ENCODE peak calls at places on chromosomes 4 and X, in seven cellular contexts. One of them, this sample, is unnamed.

GRCh38 chr4:177185151-177185550 is 124.5 kb upstream of the NEIL3 start:
- DNase-seq in CD4-positive, alpha-beta memory T cell: no peak
- DNase-seq in B cell: no peak
- DNase-seq in D341Med: no peak
- DNase-seq in ELR: no peak
- DNase-seq in NAMALWA: no peak
- DNase-seq in stimulated activated CD4-positive, alpha-beta T cell treated with anti-CD3 and anti-CD28 coated beads, Interleukin-2, amount 100 ng/mL, for 24 hours: no peak
- DNase-seq in this sample: no peak

GRCh38 chrX:152905081-152905420 is 7.2 kb downstream of the ZNF185 start:
- DNase-seq in B cell: no peak
- DNase-seq in CD4-positive, alpha-beta memory T cell: no peak
- DNase-seq in stimulated activated CD4-positive, alpha-beta T cell treated with anti-CD3 and anti-CD28 coated beads, Interleukin-2, amount 100 ng/mL, for 24 hours: no peak
- DNase-seq in ELR: no peak
- DNase-seq in D341Med: no peak
- DNase-seq in NAMALWA: no peak
- DNase-seq in this sample: no peak

GRCh38 chrX:43557792-43558191 is 98.3 kb upstream of the MAOA start:
- DNase-seq in CD4-positive, alpha-beta memory T cell: peak
- DNase-seq in D341Med: peak
- DNase-seq in B cell: peak
- DNase-seq in NAMALWA: peak
- DNase-seq in stimulated activated CD4-positive, alpha-beta T cell treated with anti-CD3 and anti-CD28 coated beads, Interleukin-2, amount 100 ng/mL, for 24 hours: peak
- DNase-seq in ELR: peak
- DNase-seq in this sample: peak

GRCh38 chr4:121030711-121031110 is 41.6 kb downstream of the NDNF start:
- DNase-seq in NAMALWA: no peak
- DNase-seq in D341Med: no peak
- DNase-seq in ELR: no peak
- DNase-seq in stimulated activated CD4-positive, alpha-beta T cell treated with anti-CD3 and anti-CD28 coated beads, Interleukin-2, amount 100 ng/mL, for 24 hours: no peak
- DNase-seq in B cell: no peak
- DNase-seq in CD4-positive, alpha-beta memory T cell: no peak
- DNase-seq in this sample: no peak

GRCh38 chrX:148024425-148025148 is 43.5 kb downstream of the FMR1NB start:
- DNase-seq in D341Med: no peak
- DNase-seq in NAMALWA: peak
- DNase-seq in B cell: peak
- DNase-seq in stimulated activated CD4-positive, alpha-beta T cell treated with anti-CD3 and anti-CD28 coated beads, Interleukin-2, amount 100 ng/mL, for 24 hours: no peak
- DNase-seq in ELR: no peak
- DNase-seq in CD4-positive, alpha-beta memory T cell: no peak
- DNase-seq in this sample: no peak

GRCh38 chr4:71026086-71026485 is 32.6 kb downstream of the DCK start:
- DNase-seq in NAMALWA: no peak
- DNase-seq in ELR: peak
- DNase-seq in B cell: no peak
- DNase-seq in stimulated activated CD4-positive, alpha-beta T cell treated with anti-CD3 and anti-CD28 coated beads, Interleukin-2, amount 100 ng/mL, for 24 hours: no peak
- DNase-seq in D341Med: peak
- DNase-seq in CD4-positive, alpha-beta memory T cell: no peak
- DNase-seq in this sample: no peak

GRCh38 chrX:11724122-11725017 is 33.7 kb upstream of the MSL3 start:
- DNase-seq in stimulated activated CD4-positive, alpha-beta T cell treated with anti-CD3 and anti-CD28 coated beads, Interleukin-2, amount 100 ng/mL, for 24 hours: no peak
- DNase-seq in ELR: peak
- DNase-seq in D341Med: peak
- DNase-seq in CD4-positive, alpha-beta memory T cell: no peak
- DNase-seq in NAMALWA: peak
- DNase-seq in B cell: no peak
- DNase-seq in this sample: peak

GRCh38 chr4:1990348-1990645 is 18.5 kb downstream of the NELFA start:
- DNase-seq in NAMALWA: no peak
- DNase-seq in CD4-positive, alpha-beta memory T cell: no peak
- DNase-seq in ELR: no peak
- DNase-seq in D341Med: no peak
- DNase-seq in B cell: no peak
- DNase-seq in stimulated activated CD4-positive, alpha-beta T cell treated with anti-CD3 and anti-CD28 coated beads, Interleukin-2, amount 100 ng/mL, for 24 hours: no peak
- DNase-seq in this sample: no peak

GRCh38 chr4:8645753-8646124 is 53.2 kb downstream of the CPZ start:
- DNase-seq in CD4-positive, alpha-beta memory T cell: no peak
- DNase-seq in D341Med: peak
- DNase-seq in B cell: no peak
- DNase-seq in stimulated activated CD4-positive, alpha-beta T cell treated with anti-CD3 and anti-CD28 coated beads, Interleukin-2, amount 100 ng/mL, for 24 hours: no peak
- DNase-seq in NAMALWA: no peak
- DNase-seq in ELR: no peak
- DNase-seq in this sample: no peak

GRCh38 chr4:165738571-165738970 is 134.5 kb upstream of the TLL1 start:
- DNase-seq in stimulated activated CD4-positive, alpha-beta T cell treated with anti-CD3 and anti-CD28 coated beads, Interleukin-2, amount 100 ng/mL, for 24 hours: no peak
- DNase-seq in ELR: no peak
- DNase-seq in NAMALWA: no peak
- DNase-seq in B cell: no peak
- DNase-seq in CD4-positive, alpha-beta memory T cell: no peak
- DNase-seq in D341Med: no peak
- DNase-seq in this sample: no peak

GRCh38 chr4:167234388-167234881 is at the start of gene SPOCK3:
- DNase-seq in NAMALWA: no peak
- DNase-seq in B cell: peak
- DNase-seq in ELR: peak
- DNase-seq in stimulated activated CD4-positive, alpha-beta T cell treated with anti-CD3 and anti-CD28 coated beads, Interleukin-2, amount 100 ng/mL, for 24 hours: peak
- DNase-seq in CD4-positive, alpha-beta memory T cell: no peak
- DNase-seq in D341Med: peak
- DNase-seq in this sample: no peak

GRCh38 chrX:21885568-21885967 is 29.8 kb downstream of the YY2 start:
- DNase-seq in B cell: no peak
- DNase-seq in NAMALWA: no peak
- DNase-seq in D341Med: no peak
- DNase-seq in ELR: no peak
- DNase-seq in stimulated activated CD4-positive, alpha-beta T cell treated with anti-CD3 and anti-CD28 coated beads, Interleukin-2, amount 100 ng/mL, for 24 hours: no peak
- DNase-seq in CD4-positive, alpha-beta memory T cell: no peak
- DNase-seq in this sample: no peak

GRCh38 chrX:20506739-20507138 is 240.0 kb upstream of the RPS6KA3 start:
- DNase-seq in stimulated activated CD4-positive, alpha-beta T cell treated with anti-CD3 and anti-CD28 coated beads, Interleukin-2, amount 100 ng/mL, for 24 hours: no peak
- DNase-seq in D341Med: no peak
- DNase-seq in ELR: peak
- DNase-seq in B cell: no peak
- DNase-seq in CD4-positive, alpha-beta memory T cell: no peak
- DNase-seq in NAMALWA: no peak
- DNase-seq in this sample: no peak

GRCh38 chrX:134239016-134239415 is 2.0 kb downstream of the CCDC160 start:
- DNase-seq in ELR: no peak
- DNase-seq in CD4-positive, alpha-beta memory T cell: no peak
- DNase-seq in NAMALWA: no peak
- DNase-seq in B cell: no peak
- DNase-seq in D341Med: no peak
- DNase-seq in stimulated activated CD4-positive, alpha-beta T cell treated with anti-CD3 and anti-CD28 coated beads, Interleukin-2, amount 100 ng/mL, for 24 hours: no peak
- DNase-seq in this sample: no peak

GRCh38 chr4:139540637-139541036 is 15.4 kb downstream of the SETD7 start:
- DNase-seq in D341Med: no peak
- DNase-seq in NAMALWA: no peak
- DNase-seq in B cell: no peak
- DNase-seq in ELR: no peak
- DNase-seq in CD4-positive, alpha-beta memory T cell: no peak
- DNase-seq in stimulated activated CD4-positive, alpha-beta T cell treated with anti-CD3 and anti-CD28 coated beads, Interleukin-2, amount 100 ng/mL, for 24 hours: no peak
- DNase-seq in this sample: no peak

GRCh38 chrX:821311-822178 is 191.0 kb downstream of the SHOX start:
- DNase-seq in B cell: no peak
- DNase-seq in D341Med: no peak
- DNase-seq in stimulated activated CD4-positive, alpha-beta T cell treated with anti-CD3 and anti-CD28 coated beads, Interleukin-2, amount 100 ng/mL, for 24 hours: no peak
- DNase-seq in NAMALWA: no peak
- DNase-seq in ELR: no peak
- DNase-seq in CD4-positive, alpha-beta memory T cell: no peak
- DNase-seq in this sample: no peak